ENCODE peak calls at places on chromosomes 16 and 17, in five cellular contexts. E is colonic mucosa, F is heart right ventricle, M is ovary, T is A673. S is an unnamed sample.

GRCh38 chr16:73095885-73096341 is 48.0 kb upstream of the ZFHX3 start:
- DNase-seq in E (no peak), F (no peak), M (no peak), T (peak; percentile 62), S (no peak)

GRCh38 chr16:22296225-22297113 is 740 bp upstream of the POLR3E start:
- DNase-seq in E (no peak), F (no peak), M (no peak), T (peak; percentile 39), S (no peak)

GRCh38 chr16:13510425-13511151 is 409.4 kb upstream of the ERCC4 start:
- DNase-seq in E (no peak), F (no peak), M (no peak), T (no peak), S (no peak)

GRCh38 chr16:89498839-89499238 is 8.5 kb upstream of the ANKRD11 start:
- DNase-seq in E (no peak), F (no peak), M (no peak), T (no peak), S (no peak)

GRCh38 chr17:63165420-63165819 is 199.4 kb downstream of the TANC2 start:
- DNase-seq in E (no peak), F (no peak), M (no peak), T (no peak), S (no peak)

GRCh38 chr16:59060212-59060611 is 326.1 kb upstream of the GOT2 start:
- DNase-seq in E (no peak), F (no peak), M (no peak), T (no peak), S (no peak)

GRCh38 chr16:77807071-77807470 is 18.7 kb downstream of the VAT1L start:
- DNase-seq in E (no peak), F (no peak), M (no peak), T (no peak), S (no peak)

GRCh38 chr17:82296511-82297279 is 20.7 kb downstream of the CD7 start:
- DNase-seq in E (peak; percentile 52), F (no peak), M (no peak), T (no peak), S (no peak)

GRCh38 chr17:43468746-43469544 is 14.8 kb upstream of the DHX8 start:
- DNase-seq in E (no peak), F (no peak), M (no peak), T (peak; percentile 7), S (no peak)

GRCh38 chr16:23739516-23739915 is 15.3 kb upstream of the CHP2 start:
- DNase-seq in E (no peak), F (no peak), M (no peak), T (no peak), S (no peak)

GRCh38 chr16:19757026-19757425 is 39.0 kb downstream of the IQCK start:
- DNase-seq in E (no peak), F (no peak), M (no peak), T (no peak), S (no peak)

GRCh38 chr17:35543856-35544255 is 6.4 kb upstream of the SLFN12L start:
- DNase-seq in E (no peak), F (no peak), M (no peak), T (peak; percentile 43), S (no peak)

GRCh38 chr16:835373-835772 is 34.8 kb upstream of the GNG13 start:
- DNase-seq in E (no peak), F (no peak), M (no peak), T (no peak), S (no peak)

GRCh38 chr16:838741-839140 is 38.2 kb upstream of the GNG13 start:
- DNase-seq in E (no peak), F (no peak), M (no peak), T (no peak), S (no peak)

GRCh38 chr16:832652-833336 is 32.3 kb upstream of the GNG13 start:
- DNase-seq in E (peak; percentile 63), F (no peak), M (no peak), T (no peak), S (no peak)

GRCh38 chr16:833411-833810 is 32.9 kb upstream of the GNG13 start:
- DNase-seq in E (no peak), F (no peak), M (no peak), T (no peak), S (no peak)

GRCh38 chr16:836221-836620 is 35.7 kb upstream of the GNG13 start:
- DNase-seq in E (no peak), F (no peak), M (no peak), T (no peak), S (no peak)
- H3K9me3 ChIP-seq in E (no peaks in the 10 kb centered on the region), F (no peaks in the 10 kb centered on the region), M (no peaks in the 10 kb centered on the region), T (peaks cover 2% of the 10 kb centered on the region), S (peaks cover 15% of the 10 kb centered on the region)

GRCh38 chr17:40800381-40800780 is 622 bp upstream of the KRT28 start:
- DNase-seq in E (no peak), F (no peak), M (no peak), T (no peak), S (no peak)
- H3K27me3 ChIP-seq in E (peaks cover 5% of the 10 kb centered on the region), F (peaks cover 36% of the 10 kb centered on the region), M (no peaks in the 10 kb centered on the region), T (no peaks in the 10 kb centered on the region), S (no peaks in the 10 kb centered on the region)

GRCh38 chr17:52378860-52379259 is 220.3 kb upstream of the CA10 start:
- DNase-seq in E (no peak), F (no peak), M (no peak), T (no peak), S (no peak)

GRCh38 chr17:52388941-52389340 is 230.4 kb upstream of the CA10 start:
- DNase-seq in E (peak; percentile 36), F (no peak), M (no peak), T (no peak), S (no peak)

GRCh38 chr17:52384695-52385094 is 226.2 kb upstream of the CA10 start:
- DNase-seq in E (no peak), F (no peak), M (no peak), T (no peak), S (no peak)

GRCh38 chr17:52383493-52384100 is 225.1 kb upstream of the CA10 start:
- DNase-seq in E (peak; percentile 77), F (no peak), M (no peak), T (peak; percentile 72), S (peak; percentile 54)
- TF ChIP-seq CTCF in E (peak; percentile 66), F (peak; percentile 67), M (no peak), T (peak; percentile 76), S (peak; percentile 28)

DNA sequence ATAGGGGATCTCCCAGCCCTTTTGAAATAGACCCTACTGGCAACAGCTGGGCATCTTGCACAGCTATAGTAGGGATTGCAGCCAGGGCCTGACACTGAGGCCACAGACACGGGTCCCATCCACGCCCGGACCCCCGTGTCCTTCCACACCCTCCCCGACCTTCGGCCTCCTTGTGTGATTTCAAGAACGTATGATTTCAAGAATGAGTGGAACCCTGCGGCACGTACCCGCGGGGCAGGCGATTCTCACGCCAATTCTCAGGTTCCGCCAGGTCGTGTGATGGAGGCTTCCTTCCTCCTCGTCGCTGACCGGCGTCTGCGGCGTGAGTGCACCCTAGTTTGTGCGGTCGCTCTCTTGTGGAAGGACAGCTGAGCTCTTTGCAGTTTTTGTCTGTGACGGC is 56.3 kb upstream of the GNG13 start:
- DNase-seq in E (no peak), F (no peak), M (no peak), T (no peak), S (no peak)
- H3K9me3 ChIP-seq in E (no peaks in the 10 kb centered on the region), F (no peaks in the 10 kb centered on the region), M (no peaks in the 10 kb centered on the region), T (no peaks in the 10 kb centered on the region), S (no peaks in the 10 kb centered on the region)

DNA sequence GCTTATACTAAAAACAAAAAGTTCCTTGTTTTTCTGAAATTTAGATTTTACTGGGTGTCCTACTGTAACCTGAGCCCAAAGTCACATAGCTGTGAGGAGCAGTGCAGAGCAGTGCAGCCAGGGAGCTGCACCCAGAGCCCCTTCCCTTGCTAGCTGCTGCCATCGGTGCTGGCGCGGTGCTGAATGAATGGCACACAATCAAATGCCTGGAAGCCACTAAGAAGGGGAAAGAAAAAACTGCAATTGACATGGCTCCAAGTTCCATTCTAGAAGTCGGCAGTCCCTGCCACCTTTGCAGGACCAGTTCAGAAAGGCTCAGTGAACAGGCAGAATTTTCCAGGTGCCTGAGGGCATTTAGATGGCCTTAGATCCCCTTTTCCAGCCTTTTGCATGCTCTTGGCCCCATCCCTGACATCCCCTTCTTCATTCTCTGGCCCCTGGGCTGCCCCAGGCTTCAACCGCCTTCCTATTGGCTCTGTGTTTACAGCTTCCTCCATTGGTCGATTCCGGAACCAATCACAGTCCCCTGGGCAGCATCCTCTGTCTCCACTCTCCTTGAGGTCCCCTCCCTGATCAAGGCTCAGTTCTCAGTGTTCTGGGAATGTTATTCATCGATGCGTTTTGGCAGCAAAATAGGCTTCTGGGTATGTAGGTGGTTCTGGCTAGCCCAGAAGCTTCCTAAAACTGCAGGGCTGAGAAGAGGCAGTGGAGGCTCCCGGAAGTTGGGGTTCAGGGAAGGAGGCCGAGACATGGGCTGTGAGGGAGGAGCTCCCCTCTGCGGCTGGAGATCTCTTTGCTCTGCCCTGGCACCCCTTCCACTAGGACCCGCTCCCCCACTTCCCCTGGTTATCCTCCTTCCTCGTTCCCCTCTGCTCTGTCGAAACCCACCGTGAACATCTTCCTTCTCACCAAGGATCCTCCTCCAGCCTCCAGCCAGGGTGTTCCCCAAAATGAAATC is 37.9 kb downstream of the ATP2C2 start:
- DNase-seq in E (no peak), F (no peak), M (no peak), T (no peak), S (no peak)
- H3K27me3 ChIP-seq in E (no peaks in the 10 kb centered on the region), F (peaks cover 32% of the 10 kb centered on the region), M (no peaks in the 10 kb centered on the region), T (peaks cover 65% of the 10 kb centered on the region), S (no peaks in the 10 kb centered on the region)

DNA sequence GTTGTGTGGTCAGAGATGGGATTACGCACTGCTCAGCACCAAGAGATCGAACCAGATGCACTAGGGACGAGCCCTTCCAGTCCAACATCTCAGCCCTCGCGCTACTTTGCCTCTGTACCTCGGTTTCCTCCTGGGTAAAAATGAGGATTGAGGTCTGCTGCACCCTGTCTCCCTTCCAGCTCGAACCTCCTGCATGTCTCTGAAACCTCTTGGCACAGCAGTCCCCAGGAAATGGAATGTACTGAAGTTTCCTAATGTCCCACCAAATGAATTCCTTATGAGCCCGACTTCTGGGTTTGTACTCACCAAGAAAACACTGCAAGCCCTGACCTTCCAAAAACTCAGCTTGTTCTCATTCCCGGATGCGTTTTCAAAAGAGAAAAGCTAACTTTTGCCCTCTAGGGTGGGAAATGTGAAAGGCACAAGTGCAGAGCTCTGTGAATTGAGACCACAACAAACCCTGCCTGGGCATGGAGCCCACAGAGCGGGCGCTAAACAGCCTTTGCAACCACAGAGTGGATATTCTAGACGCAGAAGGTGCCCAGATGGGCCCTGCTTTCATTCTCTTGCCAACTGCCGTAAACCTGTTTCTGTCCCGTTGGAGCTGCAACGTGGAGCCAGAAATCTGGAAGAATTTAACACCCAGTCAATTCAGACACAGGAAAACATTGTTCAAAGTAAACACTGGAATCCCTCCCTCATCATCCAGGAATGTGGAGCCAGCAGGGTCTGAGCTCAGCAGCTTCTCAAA is 10.3 kb downstream of the CDRT4 start:
- DNase-seq in E (no peak), F (peak; percentile 61), M (peak; percentile 77), T (no peak), S (peak; percentile 51)
- TF ChIP-seq CTCF in E (no peak), F (peak; percentile 26), M (peak; percentile 52), T (no peak), S (no peak)

DNA sequence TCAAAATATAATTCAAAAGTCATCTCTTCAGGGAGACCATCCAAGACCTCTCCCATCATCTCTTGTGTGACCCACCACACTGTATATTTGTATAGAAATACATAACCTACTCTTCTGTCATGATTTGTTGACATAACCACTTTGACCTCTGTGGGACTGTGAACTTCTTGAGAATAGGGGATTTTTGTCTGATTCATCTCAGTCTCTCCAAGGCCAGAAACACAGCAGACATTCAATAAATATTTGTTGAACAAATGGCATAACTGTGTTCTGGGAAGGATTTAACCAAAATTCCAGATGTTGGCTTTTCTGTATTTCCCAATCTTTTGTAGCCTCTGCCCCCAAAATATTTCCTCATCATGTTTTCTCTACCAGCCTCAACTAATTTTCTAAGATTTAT is 169.7 kb downstream of the CDH11 start:
- DNase-seq in E (no peak), F (no peak), M (no peak), T (no peak), S (no peak)
- H3K9me3 ChIP-seq in E (no peaks in the 10 kb centered on the region), F (no peaks in the 10 kb centered on the region), M (no peaks in the 10 kb centered on the region), T (no peaks in the 10 kb centered on the region), S (no peaks in the 10 kb centered on the region)